ENCODE peak calls at places on chromosomes 12 and 14, in four cellular contexts. D is A549, U is K562, K is HepG2. Z is an unnamed sample.

GRCh38 chr12:27575780-27576154 is 51.8 kb downstream of the PPFIBP1 start:
- DNase-seq in D (no peak), U (no peak), K (no peak), Z (no peak)

GRCh38 chr12:6608592-6609311 is 1.6 kb upstream of the CHD4 start:
- DNase-seq in D (peak; percentile 58), U (no peak), K (peak; percentile 68), Z (no peak)

GRCh38 chr12:19689801-19690472 is 250.6 kb downstream of the AEBP2 start:
- DNase-seq in D (no peak), U (no peak), K (no peak), Z (no peak)

GRCh38 chr12:102064476-102064875 is 2.7 kb upstream of the WASHC3 start:
- DNase-seq in D (no peak), U (no peak), K (no peak), Z (no peak)

GRCh38 chr14:33668066-33668465 is 282.8 kb downstream of the EGLN3 start:
- DNase-seq in D (no peak), U (no peak), K (no peak), Z (no peak)

GRCh38 chr12:6963741-6964446 is 6.6 kb downstream of the PHB2 start:
- DNase-seq in D (no peak), U (no peak), K (no peak), Z (no peak)

GRCh38 chr12:71216725-71217579 is 59.2 kb upstream of the TSPAN8 start:
- DNase-seq in D (peak; percentile 45), U (peak; percentile 20), K (peak; percentile 28), Z (no peak)

GRCh38 chr14:96097752-96098151 is 58.6 kb downstream of the C14orf132 start:
- DNase-seq in D (no peak), U (no peak), K (peak; percentile 22), Z (no peak)

GRCh38 chr14:51939727-51940126 is 49.6 kb upstream of the RTRAF start:
- DNase-seq in D (no peak), U (no peak), K (no peak), Z (peak; percentile 37)

GRCh38 chr12:92715625-92716024 is 12.8 kb downstream of the PLEKHG7 start:
- DNase-seq in D (no peak), U (no peak), K (no peak), Z (no peak)

GRCh38 chr12:2582631-2583616 is 211.8 kb upstream of the FKBP4 start:
- DNase-seq in D (peak; percentile 41), U (peak; percentile 75), K (peak; percentile 22), Z (no peak)

GRCh38 chr14:98770151-98770550 is 501.8 kb downstream of the BCL11B start:
- DNase-seq in D (no peak), U (no peak), K (no peak), Z (no peak)

GRCh38 chr12:100955139-100955538 is 160.6 kb downstream of the ANO4 start:
- DNase-seq in D (no peak), U (no peak), K (peak; percentile 1), Z (no peak)

GRCh38 chr14:36068777-36069534 is 107.6 kb downstream of the PTCSC3 start:
- DNase-seq in D (peak; percentile 13), U (no peak), K (no peak), Z (no peak)

GRCh38 chr12:113244015-113244983 is 23.0 kb downstream of the TPCN1 start:
- DNase-seq in D (no peak), U (no peak), K (no peak), Z (no peak)

GRCh38 chr14:101627913-101628257 is 66.6 kb downstream of the DIO3 start:
- DNase-seq in D (no peak), U (no peak), K (no peak), Z (no peak)

GRCh38 chr12:107468182-107468581 is 217.4 kb upstream of the PWP1 start:
- DNase-seq in D (no peak), U (no peak), K (no peak), Z (no peak)

GRCh38 chr14:65206078-65206447 is 103.7 kb upstream of the MAX start:
- DNase-seq in D (no peak), U (no peak), K (no peak), Z (no peak)
- TF ChIP-seq POLR2AphosphoS2 in D (no peak), U (no peak), K (no peak), Z (no peak)

GRCh38 chr14:93648440-93649168 is 139.7 kb downstream of the PRIMA1 start:
- DNase-seq in D (peak; percentile 28), U (no peak), K (peak; percentile 28), Z (no peak)
- TF ChIP-seq SMC3 in D (no peak), U (no peak), K (peak; percentile 42), Z (no peak)

GRCh38 chr14:92598549-92598905 is 84.9 kb downstream of the RIN3 start:
- DNase-seq in D (no peak), U (no peak), K (no peak), Z (no peak)
- TF ChIP-seq POLR2AphosphoS2 in D (no peak), U (no peak), K (no peak), Z (no peak)

DNA sequence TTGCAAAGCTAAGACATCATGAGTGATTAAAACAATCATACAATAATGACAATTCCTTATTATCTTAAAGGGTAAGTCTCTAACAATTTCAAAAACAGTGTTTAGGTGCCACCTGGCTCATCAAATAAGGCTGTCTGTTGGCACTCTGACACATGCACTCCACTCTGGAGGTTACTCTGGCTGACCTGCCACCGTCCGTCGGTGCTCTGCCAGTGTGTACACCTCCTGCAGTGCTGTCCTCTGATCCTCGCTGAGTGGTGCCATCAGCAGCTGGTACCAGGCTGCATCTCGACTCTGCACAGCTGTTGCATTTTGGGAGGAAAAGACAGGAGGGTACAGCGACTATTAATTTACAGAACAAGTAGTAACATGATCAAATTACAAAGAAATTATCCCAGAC is 64.0 kb downstream of the IPO8 start:
- DNase-seq in D (no peak), U (no peak), K (no peak), Z (no peak)
- TF ChIP-seq SMC3 in D (no peak), U (no peak), K (no peak), Z (no peak)

Z was measured in GM12878.